ENCODE peak calls at places on chromosomes 6 and 20, in eight cellular contexts. U is activated CD4-positive, alpha-beta T cell treated with anti-CD3 and anti-CD28 coated beads for 24 hours; C is CD4-positive, alpha-beta T cell; W is stimulated activated CD4-positive, alpha-beta T cell treated with anti-CD3 and anti-CD28 coated beads, Interleukin-12 subunit alpha, Interleukin-12 subunit beta, amount 100 ng/mL, for 4 hours; S is A673; Y is HFFc6; D is GM18507; N is WTC11. F is an unnamed sample.

GRCh38 chr20:36208257-36208656 is 28.0 kb upstream of the AAR2 start:
- DNase-seq in N (no peak), U (no peak), D (no peak), Y (no peak), S (no peak), C (no peak), W (no peak), F (no peak)

GRCh38 chr20:50372770-50373088 is 137.5 kb upstream of the PTPN1 start:
- DNase-seq in N (no peak), U (no peak), Y (no peak), D (no peak), C (no peak), S (no peak), W (no peak), F (no peak)

GRCh38 chr6:69865126-69865525 is 1.2 kb upstream of the COL19A1 start:
- DNase-seq in Y (peak; percentile 6), N (no peak), D (no peak), W (no peak), C (no peak), U (no peak), S (peak; percentile 56), F (no peak)

GRCh38 chr20:4592316-4593148 is 129.2 kb upstream of the PRND start:
- DNase-seq in W (peak; percentile 59), Y (peak; percentile 11), N (peak; percentile 74), S (peak; percentile 88), C (peak; percentile 45), U (peak; percentile 36), D (peak; percentile 29), F (peak; percentile 78)

GRCh38 chr6:1263039-1263849 is 48.7 kb upstream of the FOXQ1 start:
- DNase-seq in U (no peak), W (no peak), C (no peak), N (peak; percentile 51), D (no peak), Y (peak; percentile 1), S (no peak), F (no peak)

GRCh38 chr20:38395165-38395564 is 40.0 kb downstream of the SNHG17 start:
- DNase-seq in S (no peak), C (no peak), D (no peak), Y (peak; percentile 8), N (no peak), W (no peak), U (no peak), F (no peak)

GRCh38 chr6:131640100-131640499 is 3.0 kb downstream of the ENPP3 start:
- DNase-seq in W (no peak), U (no peak), S (no peak), Y (no peak), C (no peak), D (no peak), N (no peak), F (no peak)

GRCh38 chr20:52667358-52667757 is 304.8 kb upstream of the TSHZ2 start:
- DNase-seq in S (no peak), D (no peak), N (no peak), U (no peak), W (no peak), Y (no peak), C (no peak), F (no peak)

GRCh38 chr6:166253277-166254229 is 54.6 kb downstream of the PRR18 start:
- DNase-seq in W (peak; percentile 35), U (no peak), N (peak; percentile 45), C (peak; percentile 45), S (peak; percentile 31), Y (no peak), D (no peak), F (no peak)

GRCh38 chr6:15444881-15445280 is 199.0 kb downstream of the JARID2 start:
- DNase-seq in U (no peak), D (no peak), N (no peak), Y (no peak), W (no peak), S (peak; percentile 81), C (no peak), F (no peak)

GRCh38 chr6:10495014-10495413 is 26.1 kb upstream of the GCNT2 start:
- DNase-seq in Y (no peak), W (no peak), U (no peak), N (no peak), S (no peak), C (no peak), D (no peak), F (no peak)

GRCh38 chr20:47243003-47243402 is 113.5 kb downstream of the ZMYND8 start:
- DNase-seq in N (no peak), C (no peak), U (no peak), D (no peak), W (no peak), S (no peak), Y (no peak), F (no peak)

GRCh38 chr6:352474-352873 is 39.1 kb upstream of the IRF4 start:
- DNase-seq in C (no peak), U (no peak), Y (no peak), S (no peak), D (no peak), N (no peak), W (no peak), F (no peak)

GRCh38 chr6:108609276-108609769 is 48.6 kb downstream of the FOXO3 start:
- DNase-seq in D (no peak), C (no peak), W (no peak), U (no peak), N (no peak), Y (peak; percentile 63), S (no peak), F (no peak)

GRCh38 chr20:44069203-44069931 is 117.6 kb downstream of the JPH2 start:
- DNase-seq in W (peak; percentile 27), C (peak; percentile 66), U (no peak), Y (no peak), D (no peak), S (no peak), N (no peak), F (peak; percentile 28)

GRCh38 chr20:1255675-1256074 is 10.4 kb upstream of the SNPH start:
- DNase-seq in C (no peak), D (no peak), S (no peak), Y (no peak), U (no peak), N (no peak), W (no peak), F (no peak)

GRCh38 chr6:69231983-69232382 is 564.8 kb downstream of the LMBRD1 start:
- DNase-seq in C (no peak), W (no peak), N (no peak), U (no peak), Y (no peak), D (no peak), S (no peak), F (no peak)

GRCh38 chr6:48109902-48110301 is 1.1 kb downstream of the PTCHD4 start:
- DNase-seq in D (no peak), S (no peak), C (no peak), Y (no peak), W (no peak), U (no peak), N (no peak), F (no peak)

F was measured in stimulated activated effector memory CD8-positive, alpha-beta T cell treated with anti-CD3 and anti-CD28 coated beads, Interleukin-12 subunit alpha, Interleukin-12 subunit beta, amount 100 ng/mL, for 72 hours.